ENCODE peak calls at places on chromosomes 7 and 10, in five cellular contexts. G is RWPE1; R is activated T-cell treated with anti-CD3 and anti-CD28 coated beads, Interleukin-2, amount 50 U/mL, for 72 hours; F is CD4-positive, alpha-beta memory T cell; P is cardiac muscle cell. X is an unnamed sample.

GRCh38 chr10:6409982-6410694 is 169.9 kb downstream of the PRKCQ start:
- DNase-seq in G (no peak), R (no peak), F (peak; percentile 71), P (peak; percentile 76), X (no peak)

GRCh38 chr7:80724249-80724871 is 85.9 kb downstream of the CD36 start:
- DNase-seq in G (no peak), R (no peak), F (no peak), P (no peak), X (no peak)

GRCh38 chr7:47047384-47047783 is 534.5 kb downstream of the TNS3 start:
- DNase-seq in G (no peak), R (no peak), F (no peak), P (no peak), X (no peak)

GRCh38 chr10:119305860-119306513 is 98.6 kb downstream of the GRK5 start:
- DNase-seq in G (peak; percentile 87), R (peak; percentile 93), F (peak; percentile 80), P (peak; percentile 97), X (no peak)

GRCh38 chr7:154841731-154842331 is 161.1 kb downstream of the PAXIP1 start:
- DNase-seq in G (no peak), R (no peak), F (no peak), P (no peak), X (peak; percentile 14)

GRCh38 chr10:57599440-57599839 is 668.3 kb downstream of the IPMK start:
- DNase-seq in G (no peak), R (no peak), F (no peak), P (no peak), X (no peak)

GRCh38 chr7:107044347-107045194 is at the start of gene PRKAR2B:
- DNase-seq in G (peak; percentile 49), R (peak; percentile 73), F (peak; percentile 79), P (peak; percentile 83), X (peak; percentile 90)

GRCh38 chr7:2012981-2013380 is 219.8 kb downstream of the MAD1L1 start:
- DNase-seq in G (no peak), R (no peak), F (no peak), P (peak; percentile 53), X (no peak)

GRCh38 chr7:131076711-131077170 is 250.9 kb upstream of the MKLN1 start:
- DNase-seq in G (no peak), R (no peak), F (no peak), P (peak; percentile 51), X (no peak)

GRCh38 chr10:124648738-124649137 is 95.4 kb downstream of the FAM53B start:
- DNase-seq in G (peak; percentile 87), R (peak; percentile 63), F (peak; percentile 63), P (peak; percentile 90), X (no peak)

GRCh38 chr7:120033114-120033513 is 239.9 kb upstream of the KCND2 start:
- DNase-seq in G (no peak), R (no peak), F (no peak), P (no peak), X (peak; percentile 1)

GRCh38 chr7:3266240-3266639 is 34.8 kb upstream of the SDK1 start:
- DNase-seq in G (no peak), R (no peak), F (no peak), P (no peak), X (no peak)

GRCh38 chr10:60846173-60846572 is 67.9 kb downstream of the CDK1 start:
- DNase-seq in G (no peak), R (no peak), F (no peak), P (peak; percentile 73), X (no peak)

GRCh38 chr10:78650122-78650521 is 418.6 kb upstream of the ZMIZ1 start:
- DNase-seq in G (no peak), R (no peak), F (no peak), P (no peak), X (no peak)

GRCh38 chr10:23063387-23064287 is 31.7 kb upstream of the MSRB2 start:
- DNase-seq in G (no peak), R (no peak), F (no peak), P (peak; percentile 56), X (no peak)

GRCh38 chr10:30765611-30766010 is 136.1 kb upstream of the LYZL2 start:
- DNase-seq in G (no peak), R (no peak), F (no peak), P (no peak), X (no peak)

GRCh38 chr10:72088879-72089585 is 681 bp upstream of the SPOCK2 start:
- DNase-seq in G (no peak), R (peak; percentile 65), F (no peak), P (peak; percentile 49), X (no peak)

GRCh38 chr10:89327803-89328441 is at the start of gene IFIT3:
- DNase-seq in G (peak; percentile 86), R (no peak), F (peak; percentile 37), P (peak; percentile 97), X (no peak)

GRCh38 chr7:139949629-139950028 is 113.1 kb downstream of the PARP12 start:
- DNase-seq in G (no peak), R (no peak), F (no peak), P (no peak), X (no peak)

GRCh38 chr10:22701132-22701851 is 13.1 kb downstream of the PIP4K2A start:
- DNase-seq in G (no peak), R (no peak), F (no peak), P (no peak), X (no peak)

GRCh38 chr10:13502384-13502783 is 26.4 kb downstream of the BEND7 start:
- DNase-seq in G (no peak), R (no peak), F (no peak), P (no peak), X (no peak)

GRCh38 chr7:157785021-157785441 is 448.2 kb downstream of the DNAJB6 start:
- DNase-seq in G (no peak), R (no peak), F (no peak), P (no peak), X (no peak)

GRCh38 chr7:11516328-11516727 is 315.7 kb downstream of the THSD7A start:
- DNase-seq in G (no peak), R (no peak), F (no peak), P (no peak), X (no peak)

GRCh38 chr10:75106242-75106641 is 5.2 kb upstream of the SAMD8 start:
- DNase-seq in G (no peak), R (no peak), F (no peak), P (no peak), X (no peak)

GRCh38 chr7:16918288-16918895 is 36.6 kb upstream of the AGR3 start:
- DNase-seq in G (no peak), R (no peak), F (peak; percentile 11), P (peak; percentile 67), X (peak; percentile 48)

GRCh38 chr7:26704786-26705185 is 159.6 kb downstream of the SKAP2 start:
- DNase-seq in G (no peak), R (no peak), F (no peak), P (peak; percentile 1), X (no peak)

GRCh38 chr7:676972-677385 is 49.5 kb upstream of the DNAAF5 start:
- DNase-seq in G (no peak), R (no peak), F (no peak), P (no peak), X (no peak)

GRCh38 chr10:133127291-133128125 is 32.5 kb upstream of the KNDC1 start:
- DNase-seq in G (peak; percentile 75), R (peak; percentile 33), F (peak; percentile 12), P (no peak), X (no peak)

GRCh38 chr10:132458595-132459251 is 61.7 kb downstream of the PWWP2B start:
- DNase-seq in G (peak; percentile 63), R (peak; percentile 67), F (peak; percentile 61), P (peak; percentile 38), X (no peak)